ENCODE peak calls at places on chromosomes 16 and 17, in ten cellular contexts. N, V, S, M, B, C, U, Y, K and H are unnamed samples.

GRCh38 chr16:87834668-87835473 is 34.4 kb downstream of the SLC7A5 start:
- DNase-seq in N (no peak), V (no peak), S (no peak), M (peak; percentile 61), B (no peak), C (no peak), U (no peak), Y (no peak), K (no peak), H (no peak)

GRCh38 chr16:6684076-6684673 is 648.5 kb upstream of the RBFOX1 start:
- DNase-seq in N (peak; percentile 27), V (no peak), S (no peak), M (peak; percentile 86), B (peak; percentile 9), C (peak; percentile 24), U (no peak), Y (peak; percentile 77), K (no peak), H (peak; percentile 7)

GRCh38 chr16:84423416-84423837 is 55.1 kb downstream of the ATP2C2 start:
- DNase-seq in N (peak; percentile 10), V (no peak), S (no peak), M (peak; percentile 16), B (no peak), C (no peak), U (no peak), Y (peak; percentile 53), K (peak; percentile 48), H (peak; percentile 27)

GRCh38 chr16:25823891-25824290 is 132.1 kb downstream of the HS3ST4 start:
- DNase-seq in N (no peak), V (no peak), S (no peak), M (no peak), B (no peak), C (no peak), U (no peak), Y (no peak), K (no peak), H (no peak)

GRCh38 chr17:27540300-27541105 is 84.3 kb downstream of the KSR1 start:
- DNase-seq in N (peak; percentile 70), V (no peak), S (peak; percentile 51), M (peak; percentile 6), B (no peak), C (no peak), U (peak; percentile 76), Y (peak; percentile 92), K (peak; percentile 97), H (peak; percentile 99)

GRCh38 chr16:74558873-74559272 is 48.0 kb downstream of the GLG1 start:
- DNase-seq in N (no peak), V (no peak), S (no peak), M (no peak), B (no peak), C (no peak), U (no peak), Y (no peak), K (no peak), H (no peak)

GRCh38 chr17:20063665-20064648 is 54.8 kb downstream of the SPECC1 start:
- DNase-seq in N (peak; percentile 69), V (no peak), S (peak; percentile 57), M (peak; percentile 74), B (peak; percentile 52), C (no peak), U (peak; percentile 81), Y (no peak), K (peak; percentile 92), H (peak; percentile 54)

GRCh38 chr16:569445-570254 is at the start of gene PIGQ:
- DNase-seq in N (peak; percentile 53), V (peak; percentile 40), S (peak; percentile 47), M (peak; percentile 53), B (peak; percentile 78), C (peak; percentile 75), U (peak; percentile 71), Y (peak; percentile 89), K (peak; percentile 68), H (no peak)

GRCh38 chr16:81530814-81531213 is 86.2 kb downstream of the CMIP start:
- DNase-seq in N (no peak), V (no peak), S (no peak), M (no peak), B (no peak), C (no peak), U (no peak), Y (no peak), K (no peak), H (no peak)

GRCh38 chr17:50169121-50169764 is 3.4 kb downstream of the SGCA start:
- DNase-seq in N (no peak), V (no peak), S (peak; percentile 15), M (peak; percentile 75), B (peak; percentile 57), C (peak; percentile 77), U (no peak), Y (peak; percentile 98), K (peak; percentile 78), H (no peak)

GRCh38 chr16:49661465-49662187 is 194.3 kb downstream of the ZNF423 start:
- DNase-seq in N (no peak), V (no peak), S (no peak), M (peak; percentile 3), B (no peak), C (no peak), U (no peak), Y (no peak), K (no peak), H (no peak)

GRCh38 chr16:51394401-51394800 is 243.3 kb upstream of the SALL1 start:
- DNase-seq in N (no peak), V (no peak), S (no peak), M (no peak), B (no peak), C (no peak), U (no peak), Y (no peak), K (no peak), H (no peak)

GRCh38 chr17:39196191-39196819 is 1.2 kb downstream of the CACNB1 start:
- DNase-seq in N (no peak), V (no peak), S (no peak), M (no peak), B (no peak), C (no peak), U (no peak), Y (no peak), K (peak; percentile 36), H (no peak)

GRCh38 chr17:4947411-4948165 is 742 bp downstream of the PFN1 start:
- DNase-seq in N (peak; percentile 36), V (peak; percentile 51), S (no peak), M (peak; percentile 51), B (peak; percentile 79), C (peak; percentile 71), U (peak; percentile 67), Y (peak; percentile 85), K (peak; percentile 71), H (peak; percentile 29)

GRCh38 chr17:70906808-70907207 is 737.5 kb downstream of the KCNJ2 start:
- DNase-seq in N (no peak), V (no peak), S (no peak), M (no peak), B (no peak), C (no peak), U (peak; percentile 20), Y (no peak), K (no peak), H (peak; percentile 71)

GRCh38 chr16:58243528-58244004 is 45.7 kb upstream of the CSNK2A2 start:
- DNase-seq in N (no peak), V (no peak), S (no peak), M (no peak), B (no peak), C (no peak), U (no peak), Y (peak; percentile 80), K (no peak), H (no peak)

GRCh38 chr16:31714899-31715504 is 158.6 kb upstream of the ZNF267 start:
- DNase-seq in N (no peak), V (no peak), S (no peak), M (no peak), B (no peak), C (no peak), U (no peak), Y (no peak), K (no peak), H (no peak)

GRCh38 chr16:73890524-73891500 is 405.8 kb upstream of the PSMD7 start:
- DNase-seq in N (peak; percentile 31), V (no peak), S (no peak), M (no peak), B (no peak), C (peak; percentile 33), U (no peak), Y (peak; percentile 79), K (no peak), H (peak; percentile 1)

GRCh38 chr17:77128895-77129567 is 11.7 kb upstream of the SEC14L1 start:
- DNase-seq in N (no peak), V (no peak), S (no peak), M (peak; percentile 59), B (no peak), C (no peak), U (no peak), Y (no peak), K (peak; percentile 30), H (peak; percentile 71)

GRCh38 chr16:55508941-55509920 is at the start of gene LPCAT2:
- DNase-seq in N (peak; percentile 55), V (peak; percentile 1), S (peak; percentile 46), M (peak; percentile 8), B (peak; percentile 62), C (peak; percentile 87), U (peak; percentile 90), Y (peak; percentile 98), K (peak; percentile 87), H (peak; percentile 80)

GRCh38 chr17:81037026-81037782 is 2.3 kb downstream of the BAIAP2 start:
- DNase-seq in N (no peak), V (no peak), S (no peak), M (peak; percentile 69), B (no peak), C (no peak), U (peak; percentile 80), Y (no peak), K (no peak), H (no peak)

GRCh38 chr16:74737521-74737920 is 36.9 kb upstream of the MLKL start:
- DNase-seq in N (no peak), V (no peak), S (no peak), M (no peak), B (no peak), C (no peak), U (no peak), Y (peak; percentile 49), K (no peak), H (no peak)

GRCh38 chr17:61247438-61247837 is 152.2 kb upstream of the TBX2 start:
- DNase-seq in N (no peak), V (no peak), S (no peak), M (no peak), B (no peak), C (no peak), U (no peak), Y (no peak), K (peak; percentile 55), H (no peak)

GRCh38 chr16:1998360-1998835 is 8.6 kb downstream of the SYNGR3 start:
- DNase-seq in N (no peak), V (no peak), S (no peak), M (no peak), B (no peak), C (no peak), U (no peak), Y (no peak), K (no peak), H (no peak)

GRCh38 chr16:10959161-10959560 is 14.8 kb downstream of the CLEC16A start:
- DNase-seq in N (no peak), V (no peak), S (no peak), M (no peak), B (no peak), C (no peak), U (no peak), Y (no peak), K (no peak), H (no peak)

GRCh38 chr16:25553711-25554436 is 137.9 kb upstream of the HS3ST4 start:
- DNase-seq in N (no peak), V (no peak), S (no peak), M (no peak), B (no peak), C (no peak), U (no peak), Y (no peak), K (no peak), H (no peak)

GRCh38 chr16:31472559-31473203 is 729 bp downstream of the TGFB1I1 start:
- DNase-seq in N (no peak), V (no peak), S (no peak), M (peak; percentile 85), B (peak; percentile 60), C (peak; percentile 71), U (peak; percentile 88), Y (peak; percentile 91), K (peak; percentile 93), H (peak; percentile 97)

GRCh38 chr17:31251075-31251474 is 46.0 kb downstream of the OMG start:
- DNase-seq in N (no peak), V (no peak), S (no peak), M (no peak), B (no peak), C (no peak), U (no peak), Y (no peak), K (peak; percentile 27), H (no peak)